ENCODE peak calls at places on chromosomes 6 and 20, in four cellular contexts. H, S, V and C are unnamed samples.

GRCh38 chr6:157769776-157770430 is 53.1 kb upstream of the SNX9 start:
- DNase-seq in H (no peak), S (no peak), V (no peak), C (no peak)

GRCh38 chr6:42928748-42929087 is 562 bp upstream of the CNPY3 start:
- DNase-seq in H (no peak), S (no peak), V (no peak), C (no peak)

GRCh38 chr6:38997128-38997761 is 51.3 kb upstream of the GLP1R start:
- DNase-seq in H (no peak), S (no peak), V (peak; percentile 74), C (peak; percentile 48)

GRCh38 chr6:3561745-3562144 is 104.9 kb upstream of the SLC22A23 start:
- DNase-seq in H (no peak), S (no peak), V (peak; percentile 39), C (no peak)

GRCh38 chr6:14037402-14038277 is 79.9 kb upstream of the CD83 start:
- DNase-seq in H (no peak), S (no peak), V (no peak), C (no peak)

GRCh38 chr6:87608802-87609201 is 18.9 kb downstream of the ORC3 start:
- DNase-seq in H (no peak), S (no peak), V (no peak), C (no peak)

GRCh38 chr20:61773081-61773631 is 292.5 kb downstream of the TAF4 start:
- DNase-seq in H (no peak), S (no peak), V (no peak), C (no peak)

GRCh38 chr6:491233-491632 is 99.7 kb downstream of the IRF4 start:
- DNase-seq in H (peak; percentile 52), S (no peak), V (no peak), C (no peak)

GRCh38 chr6:113949499-113949898 is 21.4 kb downstream of the HDAC2 start:
- DNase-seq in H (no peak), S (no peak), V (no peak), C (no peak)

GRCh38 chr6:73079978-73080377 is 145.3 kb downstream of the KHDC1L start:
- DNase-seq in H (no peak), S (no peak), V (no peak), C (no peak)

GRCh38 chr20:9068232-9068781 is 580 bp upstream of the PLCB4 start:
- DNase-seq in H (no peak), S (peak; percentile 61), V (peak; percentile 87), C (no peak)

GRCh38 chr6:25369043-25369442 is 89.9 kb downstream of the CARMIL1 start:
- DNase-seq in H (no peak), S (no peak), V (no peak), C (no peak)

GRCh38 chr6:168039849-168040248 is 39.2 kb downstream of the FRMD1 start:
- DNase-seq in H (no peak), S (no peak), V (no peak), C (no peak)
- H3K9me3 ChIP-seq in H (no peaks in the 10 kb centered on the region), S (peaks cover 4% of the 10 kb centered on the region), V (no peaks in the 10 kb centered on the region), C (no peaks in the 10 kb centered on the region)

GRCh38 chr6:108711094-108711493 is 137.1 kb upstream of the ARMC2 start:
- DNase-seq in H (no peak), S (no peak), V (peak; percentile 84), C (no peak)
- H3K4me1 ChIP-seq in H (peaks cover 21% of the 10 kb centered on the region), S (no peaks in the 10 kb centered on the region), V (peaks cover 44% of the 10 kb centered on the region), C (peaks cover 11% of the 10 kb centered on the region)

GRCh38 chr20:56204206-56204605 is 44.3 kb upstream of the MC3R start:
- DNase-seq in H (no peak), S (no peak), V (no peak), C (no peak)
- H3K9me3 ChIP-seq in H (no peaks in the 10 kb centered on the region), S (peaks cover 13% of the 10 kb centered on the region), V (peaks cover 3% of the 10 kb centered on the region), C (peaks cover 15% of the 10 kb centered on the region)

GRCh38 chr6:36024154-36024760 is at the start of gene SLC26A8:
- DNase-seq in H (no peak), S (no peak), V (peak; percentile 20), C (no peak)

GRCh38 chr6:36018339-36018738 is 6.1 kb downstream of the SLC26A8 start:
- DNase-seq in H (no peak), S (no peak), V (no peak), C (no peak)

GRCh38 chr6:36015666-36016065 is 8.8 kb downstream of the SLC26A8 start:
- DNase-seq in H (no peak), S (no peak), V (no peak), C (no peak)

GRCh38 chr6:36019167-36019566 is 5.3 kb downstream of the SLC26A8 start:
- DNase-seq in H (no peak), S (no peak), V (no peak), C (no peak)
- H3K4me1 ChIP-seq in H (no peaks in the 10 kb centered on the region), S (no peaks in the 10 kb centered on the region), V (no peaks in the 10 kb centered on the region), C (no peaks in the 10 kb centered on the region)

GRCh38 chr6:160586374-160586773 is 77.7 kb downstream of the LPA start:
- DNase-seq in H (no peak), S (no peak), V (no peak), C (no peak)
- H3K9me3 ChIP-seq in H (no peaks in the 10 kb centered on the region), S (peaks cover 4% of the 10 kb centered on the region), V (no peaks in the 10 kb centered on the region), C (no peaks in the 10 kb centered on the region)